ENCODE peak calls at places on chromosomes 13 and 19, in six cellular contexts. One of them, this sample, is unnamed.

GRCh38 chr13:100301418-100301817 is 212.5 kb downstream of the PCCA start:
- DNase-seq in NCI-H2081: peak
- DNase-seq in endothelial cell: peak
- DNase-seq in H4: no peak
- DNase-seq in CD4-positive, alpha-beta T cell: no peak
- DNase-seq in mucosa of gallbladder: no peak
- DNase-seq in this sample: no peak

GRCh38 chr13:44436589-44437337 is 63.1 kb downstream of the SERP2 start:
- DNase-seq in NCI-H2081: peak
- DNase-seq in H4: peak
- DNase-seq in mucosa of gallbladder: peak
- DNase-seq in endothelial cell: peak
- DNase-seq in CD4-positive, alpha-beta T cell: peak
- DNase-seq in this sample: peak

GRCh38 chr13:35957174-35957867 is 173.9 kb downstream of the DCLK1 start:
- DNase-seq in NCI-H2081: no peak
- DNase-seq in CD4-positive, alpha-beta T cell: no peak
- DNase-seq in mucosa of gallbladder: no peak
- DNase-seq in H4: no peak
- DNase-seq in endothelial cell: no peak
- DNase-seq in this sample: no peak

GRCh38 chr13:35818577-35819165 is 312.5 kb downstream of the DCLK1 start:
- DNase-seq in NCI-H2081: peak
- DNase-seq in endothelial cell: no peak
- DNase-seq in H4: peak
- DNase-seq in mucosa of gallbladder: no peak
- DNase-seq in CD4-positive, alpha-beta T cell: no peak
- DNase-seq in this sample: no peak

GRCh38 chr13:40148103-40148502 is 492.6 kb downstream of the COG6 start:
- DNase-seq in NCI-H2081: no peak
- DNase-seq in H4: no peak
- DNase-seq in mucosa of gallbladder: no peak
- DNase-seq in CD4-positive, alpha-beta T cell: peak
- DNase-seq in endothelial cell: no peak
- DNase-seq in this sample: no peak

GRCh38 chr13:41306271-41307150 is 4.6 kb upstream of the NAA16 start:
- DNase-seq in H4: peak
- DNase-seq in endothelial cell: no peak
- DNase-seq in NCI-H2081: no peak
- DNase-seq in mucosa of gallbladder: no peak
- DNase-seq in CD4-positive, alpha-beta T cell: no peak
- DNase-seq in this sample: no peak

GRCh38 chr19:34075661-34076091 is 96.6 kb upstream of the LSM14A start:
- DNase-seq in CD4-positive, alpha-beta T cell: no peak
- DNase-seq in H4: peak
- DNase-seq in NCI-H2081: no peak
- DNase-seq in mucosa of gallbladder: no peak
- DNase-seq in endothelial cell: no peak
- DNase-seq in this sample: no peak

GRCh38 chr13:67120872-67121531 is 109.1 kb downstream of the PCDH9 start:
- DNase-seq in NCI-H2081: no peak
- DNase-seq in mucosa of gallbladder: no peak
- DNase-seq in H4: peak
- DNase-seq in CD4-positive, alpha-beta T cell: no peak
- DNase-seq in endothelial cell: no peak
- DNase-seq in this sample: no peak

GRCh38 chr13:30457306-30457891 is 8.3 kb downstream of the HMGB1 start:
- DNase-seq in mucosa of gallbladder: no peak
- DNase-seq in NCI-H2081: no peak
- DNase-seq in endothelial cell: no peak
- DNase-seq in H4: no peak
- DNase-seq in CD4-positive, alpha-beta T cell: no peak
- DNase-seq in this sample: no peak

GRCh38 chr19:23095406-23095805 is 21.4 kb upstream of the ZNF730 start:
- DNase-seq in endothelial cell: no peak
- DNase-seq in mucosa of gallbladder: no peak
- DNase-seq in H4: no peak
- DNase-seq in NCI-H2081: no peak
- DNase-seq in CD4-positive, alpha-beta T cell: no peak
- DNase-seq in this sample: no peak

GRCh38 chr13:111005808-111006494 is 91.1 kb upstream of the ANKRD10 start:
- DNase-seq in endothelial cell: no peak
- DNase-seq in NCI-H2081: no peak
- DNase-seq in mucosa of gallbladder: peak
- DNase-seq in H4: no peak
- DNase-seq in CD4-positive, alpha-beta T cell: no peak
- DNase-seq in this sample: peak

GRCh38 chr13:112973577-112973951 is 4.5 kb downstream of the MCF2L start:
- DNase-seq in H4: no peak
- DNase-seq in mucosa of gallbladder: no peak
- DNase-seq in NCI-H2081: no peak
- DNase-seq in endothelial cell: no peak
- DNase-seq in CD4-positive, alpha-beta T cell: no peak
- DNase-seq in this sample: peak

GRCh38 chr13:112574476-112575294 is 13.3 kb downstream of the TUBGCP3 start:
- DNase-seq in CD4-positive, alpha-beta T cell: no peak
- DNase-seq in NCI-H2081: no peak
- DNase-seq in mucosa of gallbladder: no peak
- DNase-seq in endothelial cell: no peak
- DNase-seq in H4: no peak
- DNase-seq in this sample: no peak

GRCh38 chr13:93690139-93690538 is 463.5 kb downstream of the GPC6 start:
- DNase-seq in H4: no peak
- DNase-seq in NCI-H2081: no peak
- DNase-seq in endothelial cell: peak
- DNase-seq in mucosa of gallbladder: peak
- DNase-seq in CD4-positive, alpha-beta T cell: no peak
- DNase-seq in this sample: no peak

GRCh38 chr13:99991013-99991805 is 9.6 kb downstream of the ZIC2 start:
- DNase-seq in endothelial cell: no peak
- DNase-seq in mucosa of gallbladder: no peak
- DNase-seq in H4: no peak
- DNase-seq in CD4-positive, alpha-beta T cell: no peak
- DNase-seq in NCI-H2081: peak
- DNase-seq in this sample: no peak

GRCh38 chr13:38941353-38941945 is 49.2 kb downstream of the STOML3 start:
- DNase-seq in CD4-positive, alpha-beta T cell: no peak
- DNase-seq in endothelial cell: no peak
- DNase-seq in H4: no peak
- DNase-seq in mucosa of gallbladder: no peak
- DNase-seq in NCI-H2081: no peak
- DNase-seq in this sample: no peak

GRCh38 chr13:52020191-52020590 is 4.3 kb upstream of the UTP14C start:
- DNase-seq in CD4-positive, alpha-beta T cell: no peak
- DNase-seq in endothelial cell: no peak
- DNase-seq in mucosa of gallbladder: no peak
- DNase-seq in H4: no peak
- DNase-seq in NCI-H2081: no peak
- DNase-seq in this sample: no peak

GRCh38 chr13:79440958-79441553 is 35.0 kb upstream of the RBM26 start:
- DNase-seq in endothelial cell: no peak
- DNase-seq in mucosa of gallbladder: no peak
- DNase-seq in CD4-positive, alpha-beta T cell: no peak
- DNase-seq in H4: no peak
- DNase-seq in NCI-H2081: no peak
- DNase-seq in this sample: peak

GRCh38 chr13:31044658-31045620 is 112.5 kb downstream of the TEX26 start:
- DNase-seq in mucosa of gallbladder: peak
- DNase-seq in endothelial cell: no peak
- DNase-seq in NCI-H2081: no peak
- DNase-seq in H4: no peak
- DNase-seq in CD4-positive, alpha-beta T cell: no peak
- DNase-seq in this sample: no peak

GRCh38 chr19:32519023-32519422 is 62.0 kb upstream of the PDCD5 start:
- DNase-seq in endothelial cell: no peak
- DNase-seq in mucosa of gallbladder: no peak
- DNase-seq in CD4-positive, alpha-beta T cell: no peak
- DNase-seq in H4: peak
- DNase-seq in NCI-H2081: no peak
- DNase-seq in this sample: no peak

GRCh38 chr19:11088508-11089253 is 582 bp upstream of the LDLR start:
- DNase-seq in CD4-positive, alpha-beta T cell: no peak
- DNase-seq in NCI-H2081: no peak
- DNase-seq in endothelial cell: no peak
- DNase-seq in H4: no peak
- DNase-seq in mucosa of gallbladder: peak
- DNase-seq in this sample: no peak

GRCh38 chr13:99327761-99328160 is 20.6 kb upstream of the GPR183 start:
- DNase-seq in endothelial cell: no peak
- DNase-seq in NCI-H2081: no peak
- DNase-seq in H4: no peak
- DNase-seq in CD4-positive, alpha-beta T cell: no peak
- DNase-seq in mucosa of gallbladder: no peak
- DNase-seq in this sample: no peak

GRCh38 chr19:48874309-48875135 is 2.3 kb downstream of the PPP1R15A start:
- DNase-seq in CD4-positive, alpha-beta T cell: no peak
- DNase-seq in NCI-H2081: no peak
- DNase-seq in endothelial cell: no peak
- DNase-seq in H4: no peak
- DNase-seq in mucosa of gallbladder: no peak
- DNase-seq in this sample: peak

GRCh38 chr13:21625366-21625765 is 21.4 kb upstream of the MICU2 start:
- DNase-seq in CD4-positive, alpha-beta T cell: no peak
- DNase-seq in H4: peak
- DNase-seq in NCI-H2081: peak
- DNase-seq in endothelial cell: no peak
- DNase-seq in mucosa of gallbladder: peak
- DNase-seq in this sample: peak

GRCh38 chr19:45016388-45017314 is 15.4 kb downstream of the RELB start:
- DNase-seq in H4: peak
- DNase-seq in mucosa of gallbladder: peak
- DNase-seq in CD4-positive, alpha-beta T cell: peak
- DNase-seq in endothelial cell: peak
- DNase-seq in NCI-H2081: peak
- DNase-seq in this sample: peak

GRCh38 chr19:58409010-58409790 is 751 bp downstream of the ZNF584 start:
- DNase-seq in endothelial cell: peak
- DNase-seq in mucosa of gallbladder: no peak
- DNase-seq in H4: no peak
- DNase-seq in CD4-positive, alpha-beta T cell: no peak
- DNase-seq in NCI-H2081: no peak
- DNase-seq in this sample: no peak

GRCh38 chr19:30297969-30298368 is 74.2 kb upstream of the ZNF536 start:
- DNase-seq in endothelial cell: no peak
- DNase-seq in CD4-positive, alpha-beta T cell: no peak
- DNase-seq in mucosa of gallbladder: no peak
- DNase-seq in NCI-H2081: no peak
- DNase-seq in H4: no peak
- DNase-seq in this sample: no peak

GRCh38 chr13:33217256-33217655 is 68.3 kb downstream of the STARD13 start:
- DNase-seq in CD4-positive, alpha-beta T cell: no peak
- DNase-seq in endothelial cell: no peak
- DNase-seq in mucosa of gallbladder: no peak
- DNase-seq in NCI-H2081: no peak
- DNase-seq in H4: no peak
- DNase-seq in this sample: no peak

This sample was measured in transverse colon.